ENCODE peak calls at places on chromosome 2, in nine cellular contexts. One of them, this sample, is unnamed.

GRCh38 chr2:47221039-47221438 is 65.9 kb upstream of the STPG4 start:
- DNase-seq in IMR-90: peak; percentile 87
- DNase-seq in cardiac fibroblast: peak; percentile 93
- DNase-seq in WERI-Rb-1: no peak
- DNase-seq in tibial artery: no peak
- DNase-seq in astrocyte of the spinal cord: peak; percentile 87
- DNase-seq in MM.1S: no peak
- DNase-seq in adrenal gland: no peak
- DNase-seq in AG04450: peak; percentile 54
- DNase-seq in this sample: no peak

GRCh38 chr2:202032841-202033316 is 776 bp upstream of the FZD7 start:
- DNase-seq in IMR-90: peak; percentile 51
- DNase-seq in cardiac fibroblast: peak; percentile 25
- DNase-seq in WERI-Rb-1: peak; percentile 69
- DNase-seq in tibial artery: peak; percentile 55
- DNase-seq in astrocyte of the spinal cord: peak; percentile 67
- DNase-seq in MM.1S: peak; percentile 45
- DNase-seq in adrenal gland: peak; percentile 32
- DNase-seq in AG04450: no peak
- DNase-seq in this sample: peak; percentile 54

GRCh38 chr2:31028415-31028814 is 109.8 kb downstream of the GALNT14 start:
- DNase-seq in IMR-90: no peak
- DNase-seq in cardiac fibroblast: no peak
- DNase-seq in WERI-Rb-1: no peak
- DNase-seq in tibial artery: no peak
- DNase-seq in astrocyte of the spinal cord: no peak
- DNase-seq in MM.1S: no peak
- DNase-seq in adrenal gland: no peak
- DNase-seq in AG04450: no peak
- DNase-seq in this sample: no peak

GRCh38 chr2:173134703-173135102 is 59.1 kb downstream of the MAP3K20 start:
- DNase-seq in IMR-90: no peak
- DNase-seq in cardiac fibroblast: peak; percentile 66
- DNase-seq in WERI-Rb-1: no peak
- DNase-seq in tibial artery: no peak
- DNase-seq in astrocyte of the spinal cord: no peak
- DNase-seq in MM.1S: no peak
- DNase-seq in adrenal gland: peak; percentile 26
- DNase-seq in AG04450: no peak
- DNase-seq in this sample: peak; percentile 11

GRCh38 chr2:109633284-109633961 is 19.3 kb downstream of the SOWAHC start:
- DNase-seq in IMR-90: no peak
- DNase-seq in cardiac fibroblast: no peak
- DNase-seq in WERI-Rb-1: no peak
- DNase-seq in tibial artery: no peak
- DNase-seq in astrocyte of the spinal cord: no peak
- DNase-seq in MM.1S: no peak
- DNase-seq in adrenal gland: no peak
- DNase-seq in AG04450: no peak
- DNase-seq in this sample: peak; percentile 47

GRCh38 chr2:153479527-153479926 is 965 bp upstream of the RPRM start:
- DNase-seq in IMR-90: no peak
- DNase-seq in cardiac fibroblast: no peak
- DNase-seq in WERI-Rb-1: no peak
- DNase-seq in tibial artery: no peak
- DNase-seq in astrocyte of the spinal cord: no peak
- DNase-seq in MM.1S: no peak
- DNase-seq in adrenal gland: peak; percentile 51
- DNase-seq in AG04450: no peak
- DNase-seq in this sample: no peak

GRCh38 chr2:23221236-23221635 is 163.7 kb upstream of the KLHL29 start:
- DNase-seq in IMR-90: no peak
- DNase-seq in cardiac fibroblast: peak; percentile 2
- DNase-seq in WERI-Rb-1: no peak
- DNase-seq in tibial artery: no peak
- DNase-seq in astrocyte of the spinal cord: no peak
- DNase-seq in MM.1S: no peak
- DNase-seq in adrenal gland: no peak
- DNase-seq in AG04450: no peak
- DNase-seq in this sample: no peak

GRCh38 chr2:236162804-236163482 is 5.2 kb downstream of the GBX2 start:
- DNase-seq in IMR-90: no peak
- DNase-seq in cardiac fibroblast: no peak
- DNase-seq in WERI-Rb-1: no peak
- DNase-seq in tibial artery: no peak
- DNase-seq in astrocyte of the spinal cord: no peak
- DNase-seq in MM.1S: no peak
- DNase-seq in adrenal gland: no peak
- DNase-seq in AG04450: no peak
- DNase-seq in this sample: no peak

GRCh38 chr2:171688129-171688465 is 828 bp downstream of the DYNC1I2 start:
- DNase-seq in IMR-90: peak; percentile 37
- DNase-seq in cardiac fibroblast: peak; percentile 52
- DNase-seq in WERI-Rb-1: no peak
- DNase-seq in tibial artery: no peak
- DNase-seq in astrocyte of the spinal cord: no peak
- DNase-seq in MM.1S: no peak
- DNase-seq in adrenal gland: no peak
- DNase-seq in AG04450: no peak
- DNase-seq in this sample: no peak

GRCh38 chr2:152445791-152446201 is 110.8 kb downstream of the FMNL2 start:
- DNase-seq in IMR-90: peak; percentile 94
- DNase-seq in cardiac fibroblast: peak; percentile 94
- DNase-seq in WERI-Rb-1: no peak
- DNase-seq in tibial artery: peak; percentile 56
- DNase-seq in astrocyte of the spinal cord: peak; percentile 90
- DNase-seq in MM.1S: no peak
- DNase-seq in adrenal gland: peak; percentile 73
- DNase-seq in AG04450: peak; percentile 51
- DNase-seq in this sample: peak; percentile 35

GRCh38 chr2:232126301-232127085 is 165.0 kb downstream of the DIS3L2 start:
- DNase-seq in IMR-90: no peak
- DNase-seq in cardiac fibroblast: no peak
- DNase-seq in WERI-Rb-1: no peak
- DNase-seq in tibial artery: no peak
- DNase-seq in astrocyte of the spinal cord: no peak
- DNase-seq in MM.1S: no peak
- DNase-seq in adrenal gland: peak; percentile 5
- DNase-seq in AG04450: no peak
- DNase-seq in this sample: no peak

GRCh38 chr2:231463698-231464575 is at the start of gene NCL:
- DNase-seq in IMR-90: peak; percentile 98
- DNase-seq in cardiac fibroblast: peak; percentile 89
- DNase-seq in WERI-Rb-1: peak; percentile 75
- DNase-seq in tibial artery: peak; percentile 74
- DNase-seq in astrocyte of the spinal cord: peak; percentile 99
- DNase-seq in MM.1S: peak; percentile 81
- DNase-seq in adrenal gland: peak; percentile 89
- DNase-seq in AG04450: peak; percentile 94
- DNase-seq in this sample: peak; percentile 92

GRCh38 chr2:119494163-119494790 is 30.0 kb downstream of the SCTR start:
- DNase-seq in IMR-90: no peak
- DNase-seq in cardiac fibroblast: no peak
- DNase-seq in WERI-Rb-1: no peak
- DNase-seq in tibial artery: no peak
- DNase-seq in astrocyte of the spinal cord: no peak
- DNase-seq in MM.1S: no peak
- DNase-seq in adrenal gland: no peak
- DNase-seq in AG04450: no peak
- DNase-seq in this sample: no peak

GRCh38 chr2:119491776-119492525 is 32.3 kb downstream of the SCTR start:
- DNase-seq in IMR-90: peak; percentile 71
- DNase-seq in cardiac fibroblast: peak; percentile 91
- DNase-seq in WERI-Rb-1: no peak
- DNase-seq in tibial artery: no peak
- DNase-seq in astrocyte of the spinal cord: peak; percentile 69
- DNase-seq in MM.1S: no peak
- DNase-seq in adrenal gland: no peak
- DNase-seq in AG04450: peak; percentile 18
- DNase-seq in this sample: no peak

GRCh38 chr2:119490653-119491195 is 33.6 kb downstream of the SCTR start:
- DNase-seq in IMR-90: no peak
- DNase-seq in cardiac fibroblast: no peak
- DNase-seq in WERI-Rb-1: no peak
- DNase-seq in tibial artery: no peak
- DNase-seq in astrocyte of the spinal cord: no peak
- DNase-seq in MM.1S: no peak
- DNase-seq in adrenal gland: no peak
- DNase-seq in AG04450: no peak
- DNase-seq in this sample: no peak

GRCh38 chr2:119496682-119497081 is 27.6 kb downstream of the SCTR start:
- DNase-seq in IMR-90: no peak
- DNase-seq in cardiac fibroblast: no peak
- DNase-seq in WERI-Rb-1: no peak
- DNase-seq in tibial artery: no peak
- DNase-seq in astrocyte of the spinal cord: no peak
- DNase-seq in MM.1S: no peak
- DNase-seq in adrenal gland: no peak
- DNase-seq in AG04450: no peak
- DNase-seq in this sample: no peak

GRCh38 chr2:119495948-119496347 is 28.3 kb downstream of the SCTR start:
- DNase-seq in IMR-90: no peak
- DNase-seq in cardiac fibroblast: no peak
- DNase-seq in WERI-Rb-1: no peak
- DNase-seq in tibial artery: no peak
- DNase-seq in astrocyte of the spinal cord: no peak
- DNase-seq in MM.1S: no peak
- DNase-seq in adrenal gland: no peak
- DNase-seq in AG04450: no peak
- DNase-seq in this sample: no peak
- TF ChIP-seq CTCF in IMR-90: no peak
- TF ChIP-seq CTCF in cardiac fibroblast: no peak
- TF ChIP-seq CTCF in WERI-Rb-1: no peak
- TF ChIP-seq CTCF in tibial artery: no peak
- TF ChIP-seq CTCF in astrocyte of the spinal cord: no peak
- TF ChIP-seq CTCF in MM.1S: no peak
- TF ChIP-seq CTCF in adrenal gland: no peak
- TF ChIP-seq CTCF in AG04450: no peak
- TF ChIP-seq CTCF in this sample: no peak

GRCh38 chr2:68744517-68744916 is 9.9 kb downstream of the ARHGAP25 start:
- DNase-seq in IMR-90: no peak
- DNase-seq in cardiac fibroblast: no peak
- DNase-seq in WERI-Rb-1: no peak
- DNase-seq in tibial artery: no peak
- DNase-seq in astrocyte of the spinal cord: no peak
- DNase-seq in MM.1S: no peak
- DNase-seq in adrenal gland: no peak
- DNase-seq in AG04450: no peak
- DNase-seq in this sample: no peak

GRCh38 chr2:68741805-68742306 is 7.2 kb downstream of the ARHGAP25 start:
- DNase-seq in IMR-90: peak; percentile 30
- DNase-seq in cardiac fibroblast: peak; percentile 26
- DNase-seq in WERI-Rb-1: no peak
- DNase-seq in tibial artery: no peak
- DNase-seq in astrocyte of the spinal cord: no peak
- DNase-seq in MM.1S: no peak
- DNase-seq in adrenal gland: no peak
- DNase-seq in AG04450: no peak
- DNase-seq in this sample: no peak

GRCh38 chr2:68741238-68741637 is 6.6 kb downstream of the ARHGAP25 start:
- DNase-seq in IMR-90: no peak
- DNase-seq in cardiac fibroblast: peak; percentile 25
- DNase-seq in WERI-Rb-1: no peak
- DNase-seq in tibial artery: no peak
- DNase-seq in astrocyte of the spinal cord: no peak
- DNase-seq in MM.1S: no peak
- DNase-seq in adrenal gland: no peak
- DNase-seq in AG04450: no peak
- DNase-seq in this sample: no peak

GRCh38 chr2:68743531-68743930 is 8.9 kb downstream of the ARHGAP25 start:
- DNase-seq in IMR-90: no peak
- DNase-seq in cardiac fibroblast: no peak
- DNase-seq in WERI-Rb-1: no peak
- DNase-seq in tibial artery: no peak
- DNase-seq in astrocyte of the spinal cord: no peak
- DNase-seq in MM.1S: no peak
- DNase-seq in adrenal gland: no peak
- DNase-seq in AG04450: no peak
- DNase-seq in this sample: no peak

DNA sequence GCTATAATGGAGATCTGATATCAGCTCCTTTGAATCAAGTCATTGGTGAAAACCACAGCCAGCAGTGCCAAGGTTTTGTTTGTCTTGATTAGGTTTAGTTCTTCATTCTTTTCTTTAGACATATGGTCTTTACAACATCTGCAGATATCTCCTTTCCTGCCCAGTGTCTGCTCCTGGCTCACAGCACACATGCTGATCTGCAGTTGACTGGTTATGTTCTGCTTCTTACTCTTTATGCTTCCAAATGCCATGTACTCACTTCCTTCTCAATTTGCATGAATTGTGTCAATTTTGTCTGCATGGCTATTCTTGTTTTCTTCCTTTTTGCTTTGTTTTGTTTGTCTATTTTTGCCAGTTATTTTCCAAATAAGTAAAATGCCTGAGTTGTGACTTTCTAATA is 8.0 kb downstream of the ARHGAP25 start:
- DNase-seq in IMR-90: no peak
- DNase-seq in cardiac fibroblast: no peak
- DNase-seq in WERI-Rb-1: no peak
- DNase-seq in tibial artery: no peak
- DNase-seq in astrocyte of the spinal cord: no peak
- DNase-seq in MM.1S: no peak
- DNase-seq in adrenal gland: no peak
- DNase-seq in AG04450: no peak
- DNase-seq in this sample: peak; percentile 44
- H3K4me3 ChIP-seq in IMR-90: no peak overlapping the region
- H3K4me3 ChIP-seq in cardiac fibroblast: no peak overlapping the region
- H3K4me3 ChIP-seq in WERI-Rb-1: no peak overlapping the region
- H3K4me3 ChIP-seq in tibial artery: no peak overlapping the region
- H3K4me3 ChIP-seq in astrocyte of the spinal cord: no peak overlapping the region
- H3K4me3 ChIP-seq in MM.1S: no peak overlapping the region
- H3K4me3 ChIP-seq in adrenal gland: no peak overlapping the region
- H3K4me3 ChIP-seq in AG04450: no peak overlapping the region
- H3K4me3 ChIP-seq in this sample: no peak overlapping the region

DNA sequence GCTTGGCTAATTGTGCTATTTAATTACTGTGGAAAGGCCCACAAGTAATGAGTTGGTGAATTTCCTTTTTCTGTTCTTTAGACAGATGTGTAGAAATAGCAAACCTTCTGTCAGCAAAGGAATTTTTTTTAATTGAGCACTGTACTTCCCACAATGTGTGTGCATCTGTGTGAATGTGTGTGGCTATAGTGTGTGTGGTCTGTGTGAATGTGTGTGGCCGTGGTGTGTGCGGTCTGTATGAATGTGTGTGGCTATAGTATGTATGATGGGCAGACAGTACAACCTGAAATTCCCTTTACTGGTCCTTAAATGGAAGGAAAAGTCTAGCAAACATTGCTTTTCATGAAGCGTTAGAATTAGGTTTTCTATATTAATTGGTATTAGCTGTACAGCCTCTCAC is 203.5 kb upstream of the TPO start:
- DNase-seq in IMR-90: no peak
- DNase-seq in cardiac fibroblast: no peak
- DNase-seq in WERI-Rb-1: no peak
- DNase-seq in tibial artery: no peak
- DNase-seq in astrocyte of the spinal cord: no peak
- DNase-seq in MM.1S: no peak
- DNase-seq in adrenal gland: no peak
- DNase-seq in AG04450: no peak
- DNase-seq in this sample: no peak
- TF ChIP-seq CTCF in IMR-90: no peak
- TF ChIP-seq CTCF in cardiac fibroblast: no peak
- TF ChIP-seq CTCF in WERI-Rb-1: no peak
- TF ChIP-seq CTCF in tibial artery: no peak
- TF ChIP-seq CTCF in astrocyte of the spinal cord: no peak
- TF ChIP-seq CTCF in MM.1S: no peak
- TF ChIP-seq CTCF in adrenal gland: no peak
- TF ChIP-seq CTCF in AG04450: no peak
- TF ChIP-seq CTCF in this sample: no peak

GRCh38 chr2:96737831-96738230 is 2.0 kb downstream of the LMAN2L start:
- DNase-seq in IMR-90: no peak
- DNase-seq in cardiac fibroblast: no peak
- DNase-seq in WERI-Rb-1: no peak
- DNase-seq in tibial artery: no peak
- DNase-seq in astrocyte of the spinal cord: no peak
- DNase-seq in MM.1S: no peak
- DNase-seq in adrenal gland: no peak
- DNase-seq in AG04450: no peak
- DNase-seq in this sample: no peak
- H3K4me3 ChIP-seq in IMR-90: no peak overlapping the region
- H3K4me3 ChIP-seq in cardiac fibroblast: no peak overlapping the region
- H3K4me3 ChIP-seq in WERI-Rb-1: no peak overlapping the region
- H3K4me3 ChIP-seq in tibial artery: no peak overlapping the region
- H3K4me3 ChIP-seq in astrocyte of the spinal cord: no peak overlapping the region
- H3K4me3 ChIP-seq in MM.1S: no peak overlapping the region
- H3K4me3 ChIP-seq in adrenal gland: no peak overlapping the region
- H3K4me3 ChIP-seq in AG04450: no peak overlapping the region
- H3K4me3 ChIP-seq in this sample: no peak overlapping the region